ENCODE peak calls at places on chromosomes 2 and 18, in five cellular contexts. K is NCI-H446 treated with DMSO at 0.1 percent for 48 hours; W is stimulated activated CD4-positive, alpha-beta T cell treated with anti-CD3 and anti-CD28 coated beads, Interleukin-12 subunit alpha, Interleukin-12 subunit beta, amount 100 ng/mL, for 48 hours; J is HFFc6; X is caudate nucleus. Q is an unnamed sample.

GRCh38 chr18:4068552-4069158 is 386.5 kb downstream of the DLGAP1 start:
- DNase-seq in J (peak; percentile 26), K (peak; percentile 15), W (peak; percentile 41), X (no peak), Q (no peak)

GRCh38 chr18:2958819-2959298 is 54.1 kb downstream of the LPIN2 start:
- DNase-seq in K (no peak), X (no peak), J (no peak), W (no peak), Q (no peak)

GRCh38 chr2:25266399-25266798 is 75.3 kb downstream of the DNMT3A start:
- DNase-seq in K (peak; percentile 21), J (no peak), X (no peak), W (no peak), Q (no peak)

GRCh38 chr2:28471214-28471613 is 24.6 kb upstream of the PLB1 start:
- DNase-seq in K (no peak), J (no peak), X (no peak), W (no peak), Q (no peak)

GRCh38 chr2:69168950-69169695 is 156.1 kb downstream of the ANTXR1 start:
- DNase-seq in J (no peak), X (no peak), K (no peak), W (no peak), Q (no peak)

GRCh38 chr2:949384-949893 is 1.2 kb upstream of the SNTG2 start:
- DNase-seq in W (no peak), K (no peak), X (no peak), J (no peak), Q (no peak)

GRCh38 chr18:70334728-70335329 is 46.0 kb downstream of the SOCS6 start:
- DNase-seq in J (peak; percentile 12), W (no peak), K (no peak), X (no peak), Q (no peak)

GRCh38 chr2:122598784-122599183 is 843.3 kb downstream of the TSN start:
- DNase-seq in K (no peak), J (no peak), W (no peak), X (no peak), Q (no peak)

GRCh38 chr2:171272039-171272438 is 111.3 kb upstream of the TLK1 start:
- DNase-seq in X (no peak), K (peak; percentile 82), J (peak; percentile 88), W (no peak), Q (no peak)

GRCh38 chr18:48928787-48929186 is 22.0 kb downstream of the SMAD7 start:
- DNase-seq in W (no peak), K (no peak), J (no peak), X (peak; percentile 65), Q (peak; percentile 67)

GRCh38 chr2:201797175-201797840 is 9.0 kb upstream of the CDK15 start:
- DNase-seq in W (no peak), K (no peak), X (no peak), J (peak; percentile 78), Q (no peak)

GRCh38 chr2:3563521-3563976 is 5.4 kb upstream of the RNASEH1 start:
- DNase-seq in K (no peak), J (no peak), X (no peak), W (no peak), Q (no peak)

GRCh38 chr2:148640767-148641166 is 3.8 kb upstream of the EPC2 start:
- DNase-seq in X (peak; percentile 10), K (no peak), J (peak; percentile 40), W (no peak), Q (no peak)

GRCh38 chr18:3461704-3462103 is 11.7 kb downstream of the TGIF1 start:
- DNase-seq in J (no peak), W (no peak), X (no peak), K (no peak), Q (no peak)

GRCh38 chr2:122101319-122101718 is 345.9 kb downstream of the TSN start:
- DNase-seq in J (no peak), W (no peak), X (no peak), K (no peak), Q (no peak)

GRCh38 chr2:216031960-216032689 is 18.8 kb upstream of the MREG start:
- DNase-seq in J (peak; percentile 86), K (no peak), W (no peak), X (no peak), Q (no peak)

GRCh38 chr18:34707670-34708069 is 2.4 kb upstream of the DTNA start:
- DNase-seq in W (no peak), K (peak; percentile 81), X (no peak), J (peak; percentile 91), Q (peak; percentile 84)

GRCh38 chr2:63023444-63023843 is 27.2 kb upstream of the OTX1 start:
- DNase-seq in W (no peak), K (no peak), J (peak; percentile 49), X (no peak), Q (no peak)

GRCh38 chr2:7736646-7737305 is 819.6 kb downstream of the RNF144A start:
- DNase-seq in X (no peak), K (no peak), J (peak; percentile 47), W (no peak), Q (no peak)

GRCh38 chr2:3101016-3101703 is 276.5 kb downstream of the EIPR1 start:
- DNase-seq in K (no peak), J (no peak), X (no peak), W (no peak), Q (no peak)

GRCh38 chr2:24494415-24494814 is 3.4 kb downstream of the NCOA1 start:
- DNase-seq in W (no peak), J (no peak), K (no peak), X (no peak), Q (no peak)

GRCh38 chr18:54752185-54752584 is 76.1 kb upstream of the RAB27B start:
- DNase-seq in K (no peak), J (no peak), X (no peak), W (no peak), Q (no peak)

GRCh38 chr2:167726788-167727187 is 520.6 kb downstream of the STK39 start:
- DNase-seq in K (no peak), J (no peak), W (no peak), X (no peak), Q (no peak)

GRCh38 chr2:196703660-196704209 is 64.2 kb downstream of the CCDC150 start:
- DNase-seq in J (peak; percentile 19), W (no peak), K (no peak), X (no peak), Q (no peak)

GRCh38 chr2:73920577-73921545 is 5.8 kb upstream of the DGUOK start:
- DNase-seq in W (no peak), K (no peak), J (no peak), X (no peak), Q (no peak)

GRCh38 chr2:110167326-110167955 is 37.4 kb downstream of the NPHP1 start:
- DNase-seq in W (no peak), K (no peak), J (no peak), X (no peak), Q (no peak)

Q was measured in foreskin melanocyte.